ENCODE peak calls at places on chromosomes 7 and 10, in four cellular contexts. Q is prostate gland, X is esophagus squamous epithelium, J is cardiac muscle cell. B is an unnamed sample.

GRCh38 chr7:128728608-128729007 is 10.6 kb upstream of the CALU start:
- DNase-seq in Q (no peak), X (no peak), J (peak; percentile 38), B (no peak)

GRCh38 chr7:50679218-50680007 is 103.3 kb downstream of the GRB10 start:
- DNase-seq in Q (no peak), X (no peak), J (peak; percentile 71), B (no peak)

GRCh38 chr10:67666416-67667043 is 29.5 kb downstream of the CTNNA3 start:
- DNase-seq in Q (no peak), X (no peak), J (peak; percentile 55), B (no peak)

GRCh38 chr10:46014683-46015405 is 15.6 kb downstream of the NCOA4 start:
- DNase-seq in Q (no peak), X (no peak), J (no peak), B (no peak)

GRCh38 chr10:60444494-60445064 is 54.9 kb upstream of the ANK3 start:
- DNase-seq in Q (no peak), X (no peak), J (peak; percentile 67), B (no peak)

GRCh38 chr7:108124820-108125219 is 5.3 kb downstream of the LAMB4 start:
- DNase-seq in Q (no peak), X (no peak), J (peak; percentile 35), B (no peak)

GRCh38 chr7:33459340-33459751 is 330.0 kb downstream of the BBS9 start:
- DNase-seq in Q (no peak), X (no peak), J (peak; percentile 80), B (peak; percentile 29)

GRCh38 chr7:99379043-99379577 is 4.6 kb downstream of the ARPC1B start:
- DNase-seq in Q (no peak), X (no peak), J (peak; percentile 94), B (peak; percentile 86)

GRCh38 chr10:95404864-95405263 is 114.1 kb upstream of the PDLIM1 start:
- DNase-seq in Q (no peak), X (no peak), J (no peak), B (no peak)

GRCh38 chr10:77090381-77091356 is 546.9 kb downstream of the KCNMA1 start:
- DNase-seq in Q (no peak), X (no peak), J (no peak), B (no peak)

GRCh38 chr7:128818694-128819093 is 11.5 kb upstream of the FLNC start:
- DNase-seq in Q (no peak), X (no peak), J (no peak), B (no peak)

DNA sequence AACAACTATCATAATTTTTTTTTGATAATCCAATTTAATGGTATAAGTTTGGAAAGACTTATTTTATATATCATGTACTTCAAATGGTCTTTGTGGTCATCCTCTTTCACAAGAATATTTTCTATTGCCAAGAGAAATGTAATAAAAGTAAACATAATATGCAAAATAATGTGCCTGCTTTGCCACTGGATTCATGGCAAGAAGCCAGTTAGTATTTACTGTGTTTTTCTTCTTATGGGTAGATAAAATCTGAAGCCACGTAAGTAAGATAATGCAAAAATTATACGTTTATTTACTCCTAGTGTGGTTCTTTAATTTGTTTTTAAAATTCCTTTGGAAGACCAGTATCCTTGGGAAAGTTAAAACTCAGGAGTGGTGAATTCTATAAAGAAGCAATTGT is 258.5 kb downstream of the ARL4A start:
- DNase-seq in Q (no peak), X (no peak), J (no peak), B (no peak)
- H3K4me3 ChIP-seq in Q (no peak overlapping the region), X (no peak overlapping the region), J (no peak overlapping the region), B (no peak overlapping the region)

DNA sequence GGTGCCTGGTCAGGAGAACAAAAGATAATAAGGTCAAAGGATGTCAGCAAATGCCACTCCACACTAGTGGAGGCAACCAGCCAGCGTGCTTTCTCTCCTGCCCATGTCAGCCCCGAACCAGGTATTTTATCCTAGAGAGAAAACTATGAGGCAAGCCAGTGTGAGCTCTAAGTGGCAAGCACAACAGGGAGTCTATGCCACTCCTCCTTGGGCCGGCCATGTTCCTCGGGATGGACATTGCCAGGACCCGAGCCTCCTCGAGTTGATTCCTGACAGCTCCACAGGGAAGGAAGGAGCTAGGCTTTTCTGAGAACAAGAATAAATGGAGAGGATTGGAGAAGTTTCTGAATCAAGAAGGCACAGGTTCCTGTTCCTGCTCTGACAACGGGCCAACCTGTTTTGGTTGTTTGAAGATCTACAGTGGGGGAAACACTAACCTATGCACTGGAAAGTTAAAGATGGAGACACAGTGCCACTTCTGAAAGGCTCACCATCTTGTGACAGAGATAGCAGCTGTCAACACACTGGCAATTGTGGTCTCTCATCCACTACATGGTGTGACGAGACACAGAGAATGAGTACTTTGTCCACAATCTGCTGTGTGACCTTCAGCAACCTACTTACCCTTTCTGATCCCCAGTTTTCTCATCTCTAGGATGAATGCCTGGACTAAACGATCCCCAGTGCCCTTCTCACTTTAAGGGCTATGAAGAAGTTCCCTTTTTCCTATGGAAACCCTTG is 28.8 kb downstream of the ABLIM1 start:
- DNase-seq in Q (no peak), X (no peak), J (no peak), B (no peak)
- H3K27me3 ChIP-seq in Q (peaks cover 8% of the 10 kb centered on the region), X (peaks cover 17% of the 10 kb centered on the region), J (no peaks in the 10 kb centered on the region), B (no peaks in the 10 kb centered on the region)

GRCh38 chr7:450036-450435 is 69.6 kb downstream of the PDGFA start:
- DNase-seq in Q (no peak), X (no peak), J (no peak), B (no peak)

GRCh38 chr7:452230-452751 is 67.4 kb downstream of the PDGFA start:
- DNase-seq in Q (no peak), X (no peak), J (peak; percentile 90), B (no peak)

GRCh38 chr7:449249-450019 is 70.2 kb downstream of the PDGFA start:
- DNase-seq in Q (no peak), X (no peak), J (no peak), B (no peak)

GRCh38 chr7:451255-452229 is 68.1 kb downstream of the PDGFA start:
- DNase-seq in Q (no peak), X (no peak), J (no peak), B (no peak)

DNA sequence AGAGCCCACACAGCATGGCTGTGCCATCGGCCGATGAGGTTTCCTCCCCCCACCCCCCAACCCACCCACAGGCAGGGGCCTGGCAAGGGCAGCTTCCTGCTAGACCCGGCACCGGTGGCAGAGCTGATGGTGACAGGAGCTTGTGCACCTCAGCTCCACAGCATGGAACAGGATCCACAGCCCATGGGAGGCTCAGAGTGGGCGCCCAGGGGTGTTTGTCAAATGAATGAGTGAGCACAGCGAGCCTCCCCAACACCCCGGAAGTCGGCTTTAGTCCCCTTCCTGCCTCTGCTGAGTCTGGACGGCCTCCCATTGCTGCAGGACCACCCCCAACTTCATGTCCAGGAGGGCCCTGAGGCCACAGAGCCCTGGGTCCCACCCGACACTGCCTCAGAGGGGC is 68.9 kb downstream of the PDGFA start:
- DNase-seq in Q (no peak), X (no peak), J (no peak), B (no peak)
- H3K36me3 ChIP-seq in Q (no peaks in the 10 kb centered on the region), X (no peaks in the 10 kb centered on the region), J (no peaks in the 10 kb centered on the region), B (no peaks in the 10 kb centered on the region)

GRCh38 chr10:132559538-132559937 is 22.0 kb downstream of the INPP5A start:
- DNase-seq in Q (no peak), X (no peak), J (no peak), B (no peak)
- H3K4me3 ChIP-seq in Q (no peak overlapping the region), X (no peak overlapping the region), J (no peak overlapping the region), B (no peak overlapping the region)

GRCh38 chr10:35821339-35821911 is 179.3 kb upstream of the FZD8 start:
- DNase-seq in Q (no peak), X (no peak), J (peak; percentile 1), B (no peak)
- H3K27me3 ChIP-seq in Q (no peaks in the 10 kb centered on the region), X (no peaks in the 10 kb centered on the region), J (no peaks in the 10 kb centered on the region), B (no peaks in the 10 kb centered on the region)